ENCODE peak calls at places on chromosomes 7 and 10, in six cellular contexts. V is A549, L is K562, M is GM12878, I is HepG2, G is endothelial cell of umbilical vein. U is an unnamed sample.

GRCh38 chr10:92702301-92702916 is 12.7 kb downstream of the HHEX start:
- DNase-seq in V (no peak), G (peak), L (peak), I (no peak), M (no peak), U (peak)

GRCh38 chr7:24882989-24883631 is 96.9 kb downstream of the OSBPL3 start:
- DNase-seq in V (no peak), I (no peak), G (peak), M (no peak), L (no peak), U (peak)

GRCh38 chr7:17580141-17580540 is 281.7 kb downstream of the AHR start:
- DNase-seq in M (no peak), V (no peak), L (no peak), I (no peak), G (no peak), U (no peak)

GRCh38 chr10:77710759-77711682 is 73.4 kb upstream of the KCNMA1 start:
- DNase-seq in I (peak), L (peak), G (peak), M (no peak), V (peak), U (peak)

GRCh38 chr7:37198906-37199485 is 249.7 kb downstream of the ELMO1 start:
- DNase-seq in M (peak), G (peak), L (peak), V (peak), I (peak), U (peak)

GRCh38 chr10:113360870-113361269 is 192.0 kb upstream of the HABP2 start:
- DNase-seq in L (no peak), M (no peak), G (no peak), I (no peak), V (no peak), U (no peak)

GRCh38 chr10:106566871-106567270 is 597.6 kb downstream of the SORCS1 start:
- DNase-seq in L (no peak), V (no peak), G (no peak), M (no peak), I (no peak), U (no peak)

GRCh38 chr10:3179174-3179573 is 6.6 kb upstream of the PITRM1 start:
- DNase-seq in L (no peak), V (no peak), I (no peak), M (no peak), G (no peak), U (no peak)

GRCh38 chr7:713488-714230 is 12.8 kb upstream of the DNAAF5 start:
- DNase-seq in L (no peak), V (no peak), I (no peak), G (no peak), M (no peak), U (no peak)

GRCh38 chr7:140857048-140857447 is 67.7 kb downstream of the BRAF start:
- DNase-seq in V (no peak), M (no peak), I (no peak), L (no peak), G (no peak), U (no peak)

GRCh38 chr10:92413011-92413410 is 122.0 kb downstream of the MARCHF5 start:
- DNase-seq in M (no peak), V (no peak), L (no peak), G (no peak), I (no peak), U (no peak)

GRCh38 chr10:59805043-59805442 is 51.8 kb upstream of the MRLN start:
- DNase-seq in L (peak), I (peak), M (no peak), G (no peak), V (peak), U (peak)

GRCh38 chr7:56175784-56176183 is 59.6 kb upstream of the NUPR2 start:
- DNase-seq in M (no peak), I (no peak), V (no peak), L (no peak), G (no peak), U (no peak)

GRCh38 chr7:56175086-56175760 is 59.0 kb upstream of the NUPR2 start:
- DNase-seq in V (no peak), I (no peak), G (no peak), L (peak), M (no peak), U (no peak)

GRCh38 chr7:56174346-56175085 is 58.3 kb upstream of the NUPR2 start:
- DNase-seq in V (no peak), G (no peak), M (no peak), L (no peak), I (no peak), U (no peak)
- H3K4me3 ChIP-seq in V (no peak), G (no peak), M (no peak), L (no peak), I (no peak), U (no peak)

GRCh38 chr10:76354349-76354748 is 922.9 kb downstream of the LRMDA start:
- DNase-seq in I (no peak), G (no peak), L (no peak), M (no peak), V (no peak), U (no peak)

GRCh38 chr10:76350583-76350982 is 919.2 kb downstream of the LRMDA start:
- DNase-seq in V (no peak), G (no peak), I (no peak), L (no peak), M (no peak), U (no peak)

GRCh38 chr10:76353124-76353851 is 921.9 kb downstream of the LRMDA start:
- DNase-seq in M (no peak), L (no peak), G (peak), I (no peak), V (no peak), U (no peak)

GRCh38 chr10:76354921-76355320 is 923.5 kb downstream of the LRMDA start:
- DNase-seq in V (no peak), M (no peak), L (no peak), G (no peak), I (no peak), U (no peak)

DNA sequence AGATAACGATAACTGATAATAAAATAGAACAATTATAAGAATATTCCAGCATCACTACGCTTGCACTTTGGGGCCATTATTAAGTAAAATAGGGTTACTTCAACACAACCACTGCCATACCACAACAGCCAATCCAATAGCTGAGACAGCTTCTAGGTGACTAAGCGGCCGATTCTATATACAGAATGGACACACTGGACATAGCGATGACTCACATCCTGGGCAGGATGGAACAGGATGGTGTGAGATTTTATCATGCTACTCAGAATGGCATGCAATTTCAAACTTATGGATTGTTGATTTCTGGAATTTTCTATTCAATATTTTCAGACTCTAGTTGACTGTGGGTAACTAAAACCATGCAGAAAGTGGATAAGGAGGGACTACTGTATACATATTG is 920.9 kb downstream of the LRMDA start:
- DNase-seq in M (no peak), V (no peak), I (no peak), G (peak), L (peak), U (peak)
- TF ChIP-seq MYC in M (no peak), V (no peak), I (no peak), G (no peak), L (no peak), U (no peak)

GRCh38 chr10:1240341-1240775 is 184.2 kb downstream of the WDR37 start:
- DNase-seq in G (no peak), M (no peak), V (no peak), I (no peak), L (no peak), U (no peak)
- H3K4me3 ChIP-seq in G (no peak), M (no peak), V (no peak), I (no peak), L (no peak), U (no peak)

GRCh38 chr10:15324611-15325010 is 46.5 kb downstream of the FAM171A1 start:
- DNase-seq in L (no peak), G (no peak), I (no peak), V (no peak), M (no peak), U (no peak)

GRCh38 chr10:15321431-15322321 is 49.4 kb downstream of the FAM171A1 start:
- DNase-seq in V (no peak), M (no peak), G (peak), L (no peak), I (no peak), U (no peak)

GRCh38 chr10:15324113-15324512 is 47.0 kb downstream of the FAM171A1 start:
- DNase-seq in L (no peak), M (no peak), I (no peak), V (no peak), G (no peak), U (no peak)

GRCh38 chr10:15329437-15329836 is 41.7 kb downstream of the FAM171A1 start:
- DNase-seq in L (no peak), V (no peak), I (no peak), M (no peak), G (no peak), U (no peak)

DNA sequence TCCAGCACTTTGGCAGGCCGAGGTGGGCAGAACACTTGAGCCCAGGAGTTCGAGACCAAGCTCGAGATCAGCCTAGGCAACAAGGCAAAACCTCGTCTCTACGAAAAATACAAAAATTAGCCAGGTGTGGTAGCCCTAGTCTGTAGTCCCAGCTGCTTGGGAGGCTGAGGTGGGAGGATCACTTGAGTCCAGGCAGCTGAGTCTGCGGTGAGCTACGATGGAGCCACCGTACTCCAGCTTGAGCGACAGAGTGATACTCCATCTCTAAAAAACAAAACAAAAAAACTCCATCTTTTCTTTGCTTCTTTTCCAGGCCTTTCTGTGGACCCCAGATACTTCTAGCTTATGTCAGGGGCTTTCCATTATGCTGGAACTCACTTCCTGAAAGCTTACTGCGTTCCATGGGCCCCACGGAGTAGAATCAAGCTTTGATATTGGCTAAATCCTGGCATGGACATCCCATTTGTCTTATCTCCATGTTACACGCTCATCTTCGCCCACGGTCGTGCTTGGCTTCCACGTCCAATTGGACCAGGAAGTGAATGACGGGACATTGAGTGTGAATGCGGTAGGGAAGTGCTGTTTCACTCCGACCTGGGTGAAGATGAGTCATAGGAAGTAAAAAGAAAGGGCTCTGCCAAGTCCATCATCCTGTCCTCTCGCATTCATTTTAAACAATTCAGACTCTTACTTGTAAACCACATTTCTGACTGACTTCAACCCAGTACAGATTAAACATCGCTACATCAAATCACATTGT is 45.7 kb downstream of the FAM171A1 start:
- DNase-seq in M (no peak), V (peak), L (peak), G (peak), I (no peak), U (peak)
- TF ChIP-seq MYC in M (no peak), V (no peak), L (no peak), G (no peak), I (no peak), U (no peak)

DNA sequence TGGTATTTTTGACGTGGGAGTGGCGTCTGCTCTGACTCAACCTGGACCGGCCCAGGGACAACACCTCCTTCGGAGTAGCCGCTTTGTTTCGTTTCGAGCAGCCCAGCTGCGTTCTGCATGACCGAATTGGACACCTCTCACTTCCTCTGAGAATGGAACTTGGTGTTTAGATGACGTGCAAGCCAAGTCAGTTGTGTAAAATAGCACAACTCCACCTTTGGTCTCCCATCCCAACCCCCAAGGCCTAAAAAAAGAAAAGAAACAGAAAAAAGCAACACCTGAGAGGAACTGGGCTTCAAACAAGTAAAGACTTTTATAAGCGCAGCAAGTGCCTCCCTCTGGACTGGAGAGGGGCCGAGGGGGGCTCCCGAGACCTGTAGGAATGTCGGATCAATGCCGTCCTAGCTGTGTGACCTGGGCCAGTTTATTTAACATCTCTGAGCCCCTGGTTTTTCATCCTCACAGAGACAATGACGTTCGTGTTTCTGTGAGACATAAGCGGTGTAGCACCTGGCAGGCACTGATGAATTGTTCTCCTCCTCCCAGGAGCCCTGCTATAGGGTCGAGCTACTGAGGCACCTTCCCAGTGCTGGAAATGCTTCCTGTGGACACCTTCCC is 52.0 kb upstream of the SMNDC1 start:
- DNase-seq in M (peak), V (no peak), I (no peak), L (peak), G (no peak), U (no peak)
- H3K4me3 ChIP-seq in M (peak), V (no peak), I (no peak), L (no peak), G (no peak), U (no peak)

GRCh38 chr7:29844614-29845013 is 38.3 kb downstream of the WIPF3 start:
- DNase-seq in M (no peak), I (no peak), G (no peak), L (no peak), V (no peak), U (no peak)
- TF ChIP-seq MYC in M (no peak), I (no peak), G (no peak), L (no peak), V (no peak), U (no peak)

GRCh38 chr10:61939575-61940301 is 38.2 kb downstream of the ARID5B start:
- DNase-seq in G (peak), V (no peak), M (no peak), I (no peak), L (peak), U (no peak)
- H3K4me3 ChIP-seq in G (no peak), V (no peak), M (peak), I (no peak), L (no peak), U (no peak)

GRCh38 chr10:86170255-86171153 is 196.1 kb downstream of the GRID1 start:
- DNase-seq in L (no peak), M (peak), I (no peak), G (no peak), V (no peak), U (peak)
- TF ChIP-seq MYC in L (no peak), M (no peak), I (no peak), G (no peak), V (no peak), U (peak)

GRCh38 chr10:121669010-121669366 is 70.7 kb upstream of the FGFR2 start:
- DNase-seq in V (no peak), G (no peak), I (no peak), L (no peak), M (no peak), U (peak)
- H3K4me3 ChIP-seq in V (no peak), G (no peak), I (no peak), L (no peak), M (no peak), U (no peak)